ENCODE peak calls at places on chromosomes 13 and 19, in five cellular contexts. L is BJ, G is PC-9, F is uterus, Q is GM06990. W is an unnamed sample.

GRCh38 chr19:9565900-9566705 is 18.2 kb downstream of the ZNF121 start:
- DNase-seq in F (no peak), Q (no peak), G (peak), L (no peak), W (no peak)

GRCh38 chr19:7356899-7357627 is 8.3 kb downstream of the ARHGEF18 start:
- DNase-seq in Q (no peak), G (no peak), F (peak), L (no peak), W (no peak)

GRCh38 chr19:33463194-33463593 is 58.4 kb downstream of the PEPD start:
- DNase-seq in L (no peak), G (no peak), Q (no peak), F (no peak), W (no peak)

GRCh38 chr19:28150129-28150528 is 1062.8 kb downstream of the UQCRFS1 start:
- DNase-seq in F (no peak), L (no peak), Q (no peak), G (no peak), W (no peak)

GRCh38 chr19:52453324-52454094 is at the start of gene ZNF578:
- DNase-seq in G (no peak), Q (no peak), F (peak), L (peak), W (peak)

GRCh38 chr19:45492627-45493470 is 4.0 kb downstream of the RTN2 start:
- DNase-seq in F (no peak), L (peak), Q (peak), G (peak), W (no peak)

GRCh38 chr19:29016353-29016752 is 196.6 kb downstream of the UQCRFS1 start:
- DNase-seq in F (no peak), L (no peak), G (no peak), Q (no peak), W (no peak)

GRCh38 chr13:33403807-33404362 is 118.3 kb upstream of the STARD13 start:
- DNase-seq in L (no peak), G (no peak), F (no peak), Q (no peak), W (no peak)

GRCh38 chr19:40443930-40444180 is 280 bp downstream of the SERTAD3 start:
- DNase-seq in F (no peak), Q (no peak), G (no peak), L (no peak), W (no peak)

GRCh38 chr19:50639121-50640112 is at the start of gene SYT3:
- DNase-seq in G (no peak), L (no peak), F (no peak), Q (no peak), W (no peak)

GRCh38 chr19:18417250-18418033 is 1.8 kb upstream of the SSBP4 start:
- DNase-seq in G (peak), L (no peak), F (peak), Q (peak), W (peak)

DNA sequence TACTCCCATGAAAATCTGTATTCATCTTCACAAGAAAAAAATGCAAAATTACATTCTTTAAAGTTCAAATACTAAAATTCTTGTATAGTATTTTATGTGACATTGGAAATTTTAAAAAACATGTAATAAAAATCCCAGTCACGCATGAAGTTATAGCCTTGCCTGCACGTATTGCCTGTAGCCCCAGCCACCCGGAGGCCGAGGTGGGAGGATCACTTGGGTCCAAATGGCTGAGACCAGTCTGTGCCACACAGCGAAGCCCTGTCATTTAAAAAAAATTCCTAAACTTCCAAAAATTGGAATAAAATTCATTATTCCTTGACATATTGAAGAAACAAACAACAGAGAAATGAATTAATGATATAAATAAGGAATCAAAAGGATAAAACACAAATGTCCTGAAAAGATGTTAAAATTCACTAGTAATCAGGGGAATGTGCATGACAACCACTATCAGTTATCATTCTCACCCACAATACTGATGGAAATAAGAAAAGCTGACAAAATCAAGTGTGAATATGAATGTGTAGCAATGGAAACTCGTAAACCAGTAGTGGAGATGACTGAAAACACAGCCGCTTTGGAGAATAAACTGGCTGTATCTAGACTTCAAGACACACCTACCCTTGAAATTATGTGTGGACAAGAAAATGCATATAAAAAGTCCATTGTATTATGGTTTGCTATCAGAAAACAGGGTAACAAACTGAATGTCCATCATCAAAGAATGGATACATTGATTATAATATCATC is 7.5 kb downstream of the CARD8 start:
- DNase-seq in L (no peak), G (no peak), F (no peak), Q (no peak), W (no peak)
- H3K4me3 ChIP-seq in L (no peak), G (no peak), F (no peak), Q (peak), W (no peak)

GRCh38 chr19:54644056-54644455 is 13.8 kb downstream of the LILRB1 start:
- DNase-seq in Q (no peak), F (no peak), L (no peak), G (no peak), W (no peak)
- H3K4me3 ChIP-seq in Q (no peak), F (no peak), L (no peak), G (no peak), W (no peak)

DNA sequence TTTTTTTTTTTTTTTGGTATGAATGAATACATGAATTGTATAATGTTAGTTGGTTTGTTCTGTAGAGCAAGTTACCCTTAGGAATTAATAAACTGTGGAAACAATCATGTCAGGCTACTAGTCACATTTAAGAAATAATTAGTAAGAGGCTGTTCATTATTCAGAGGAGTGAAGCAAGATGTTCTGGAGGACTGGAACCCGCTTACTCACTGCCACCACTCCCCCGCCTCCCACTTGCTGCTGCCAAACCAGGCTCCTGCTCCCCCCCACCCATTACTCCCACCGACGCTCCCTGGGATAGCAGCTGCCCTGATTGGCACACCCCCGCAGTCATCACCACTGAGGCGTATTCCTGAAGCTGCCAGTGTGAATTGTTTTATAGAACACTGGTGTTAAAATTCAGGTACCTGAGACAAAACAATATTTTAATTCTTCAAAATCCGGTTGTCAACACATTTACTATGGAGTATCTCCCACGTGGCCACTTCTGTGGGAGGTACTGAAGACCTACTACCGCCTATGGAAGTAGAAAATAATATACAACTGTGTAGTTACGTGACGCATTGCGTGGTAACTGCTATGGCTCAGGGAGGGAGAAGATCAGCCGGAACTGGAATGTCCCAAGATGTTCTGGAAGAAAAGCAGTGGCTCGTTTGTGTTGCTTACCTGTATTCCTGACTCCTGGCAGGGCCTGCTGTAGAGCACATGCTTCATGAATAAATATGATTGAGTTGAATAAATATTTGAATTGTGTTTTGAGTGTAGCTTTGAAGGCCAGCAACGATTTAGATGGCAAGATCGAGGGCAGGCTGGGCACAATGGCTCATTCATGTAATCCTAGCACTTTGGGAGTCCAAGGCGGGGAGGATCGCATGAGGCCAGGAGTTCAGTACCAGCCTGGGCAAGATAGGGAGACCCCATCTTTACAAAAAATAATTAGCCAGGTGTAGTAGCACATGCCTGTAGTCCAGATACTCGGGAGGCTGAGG is 1.7 kb downstream of the DPY19L3 start:
- DNase-seq in L (no peak), G (no peak), F (peak), Q (no peak), W (peak)
- H3K4me3 ChIP-seq in L (no peak), G (no peak), F (no peak), Q (no peak), W (peak)

DNA sequence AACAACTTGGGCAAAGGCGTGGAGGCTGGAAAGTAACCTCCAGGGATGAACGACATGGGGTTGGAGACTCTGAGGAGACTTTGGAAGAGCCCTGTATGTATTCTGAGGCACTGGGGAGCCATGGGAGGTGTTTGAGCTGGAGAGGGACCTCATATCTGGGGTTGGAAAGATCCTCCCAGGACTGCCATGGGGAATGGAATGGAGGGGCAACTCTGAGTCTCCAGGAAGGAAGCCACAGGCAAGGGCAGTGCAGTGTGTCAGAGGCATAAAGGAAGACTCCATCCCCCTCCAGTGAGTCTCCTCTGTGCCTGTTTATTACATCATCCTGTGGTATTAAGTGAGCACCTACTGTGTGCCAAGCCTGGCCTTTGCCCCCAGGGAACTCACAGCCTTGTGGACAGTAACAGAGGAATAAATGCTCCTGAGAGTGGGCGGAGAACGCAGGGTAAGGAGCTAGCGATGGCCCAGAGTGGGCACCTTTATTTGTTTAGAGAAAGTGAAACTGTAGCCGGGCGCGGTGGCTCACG is 7.7 kb downstream of the PEAK3 start:
- DNase-seq in L (no peak), F (no peak), Q (no peak), G (no peak), W (no peak)
- H3K4me3 ChIP-seq in L (peak), F (no peak), Q (no peak), G (peak), W (no peak)

GRCh38 chr13:75418997-75419396 is 63.0 kb downstream of the TBC1D4 start:
- DNase-seq in F (no peak), G (peak), L (no peak), Q (no peak), W (no peak)

GRCh38 chr13:75418186-75418843 is 63.7 kb downstream of the TBC1D4 start:
- DNase-seq in Q (no peak), G (no peak), L (no peak), F (no peak), W (no peak)

GRCh38 chr13:75421133-75421532 is 60.8 kb downstream of the TBC1D4 start:
- DNase-seq in F (no peak), L (no peak), Q (no peak), G (no peak), W (no peak)

GRCh38 chr13:75417647-75418046 is 64.3 kb downstream of the TBC1D4 start:
- DNase-seq in G (peak), L (no peak), Q (no peak), F (no peak), W (no peak)

GRCh38 chr13:75419656-75420055 is 62.3 kb downstream of the TBC1D4 start:
- DNase-seq in G (no peak), F (no peak), Q (no peak), L (no peak), W (no peak)
- H3K4me3 ChIP-seq in G (no peak), F (no peak), Q (no peak), L (no peak), W (no peak)

W was measured in skeletal muscle cell.